ENCODE peak calls at places on chromosomes 3 and 15, in five cellular contexts. N, S, B, K and Y are unnamed samples.

GRCh38 chr3:52873433-52874159 is 23.8 kb downstream of the STIMATE start:
- DNase-seq in N (no peak), S (peak), B (peak), K (no peak), Y (no peak)

GRCh38 chr3:123595396-123595795 is 10.5 kb upstream of the HACD2 start:
- DNase-seq in N (no peak), S (no peak), B (no peak), K (no peak), Y (no peak)

GRCh38 chr3:167102071-167102470 is 278.0 kb downstream of the ZBBX start:
- DNase-seq in N (peak), S (peak), B (no peak), K (peak), Y (peak)

GRCh38 chr3:51710631-51711351 is 3.9 kb downstream of the GRM2 start:
- DNase-seq in N (peak), S (peak), B (peak), K (no peak), Y (no peak)

GRCh38 chr3:162643245-162643644 is 1146.6 kb downstream of the OTOL1 start:
- DNase-seq in N (no peak), S (no peak), B (peak), K (no peak), Y (no peak)

GRCh38 chr3:18122264-18122663 is 302.9 kb downstream of the SATB1 start:
- DNase-seq in N (no peak), S (no peak), B (peak), K (no peak), Y (no peak)

GRCh38 chr3:169310190-169310918 is 353.2 kb downstream of the MECOM start:
- DNase-seq in N (no peak), S (peak), B (no peak), K (no peak), Y (no peak)

GRCh38 chr15:76060098-76060989 is 559 bp downstream of the TMEM266 start:
- DNase-seq in N (no peak), S (no peak), B (no peak), K (no peak), Y (peak)

GRCh38 chr15:89115547-89115946 is 27.3 kb downstream of the ABHD2 start:
- DNase-seq in N (no peak), S (peak), B (no peak), K (no peak), Y (peak)

GRCh38 chr15:64205202-64205601 is 42.4 kb upstream of the PPIB start:
- DNase-seq in N (no peak), S (no peak), B (no peak), K (no peak), Y (no peak)

GRCh38 chr3:138881233-138881632 is 46.5 kb upstream of the PIK3CB start:
- DNase-seq in N (no peak), S (no peak), B (no peak), K (no peak), Y (no peak)

GRCh38 chr15:63232943-63233342 is 43.5 kb downstream of the RAB8B start:
- DNase-seq in N (no peak), S (no peak), B (peak), K (no peak), Y (no peak)

GRCh38 chr15:73572296-73572695 is 60.9 kb downstream of the NPTN start:
- DNase-seq in N (no peak), S (no peak), B (no peak), K (no peak), Y (no peak)

GRCh38 chr3:20574746-20575145 is 388.7 kb upstream of the SGO1 start:
- DNase-seq in N (no peak), S (peak), B (peak), K (no peak), Y (no peak)

GRCh38 chr3:183911763-183912506 is 27.3 kb upstream of the PARL start:
- DNase-seq in N (no peak), S (no peak), B (peak), K (no peak), Y (no peak)

GRCh38 chr3:128949158-128949557 is 44.7 kb downstream of the CFAP92 start:
- DNase-seq in N (no peak), S (no peak), B (no peak), K (no peak), Y (no peak)

GRCh38 chr3:187026321-187026678 is 96.0 kb downstream of the ST6GAL1 start:
- DNase-seq in N (no peak), S (no peak), B (no peak), K (no peak), Y (no peak)
- H3K9ac ChIP-seq in N (no peak), S (no peak), B (no peak), K (no peak), Y (no peak)

GRCh38 chr15:60708684-60709083 is 229.7 kb upstream of the ICE2 start:
- DNase-seq in N (no peak), S (no peak), B (peak), K (no peak), Y (no peak)
- TF ChIP-seq EZH2phosphoT487 in N (no peak), S (no peak), B (no peak), K (no peak), Y (no peak)

GRCh38 chr3:41881233-41881821 is 80.6 kb downstream of the ULK4 start:
- DNase-seq in N (peak), S (peak), B (peak), K (no peak), Y (peak)

GRCh38 chr3:41880387-41880786 is 81.5 kb downstream of the ULK4 start:
- DNase-seq in N (no peak), S (no peak), B (no peak), K (no peak), Y (no peak)
- H2AFZ ChIP-seq in N (no peak), S (no peak), B (no peak), K (no peak), Y (no peak)

GRCh38 chr15:41780727-41781126 is 6.4 kb downstream of the MAPKBP1 start:
- DNase-seq in N (no peak), S (no peak), B (no peak), K (no peak), Y (no peak)

GRCh38 chr15:41782486-41783271 is 8.4 kb downstream of the MAPKBP1 start:
- DNase-seq in N (peak), S (no peak), B (no peak), K (no peak), Y (no peak)

GRCh38 chr15:41780266-41780665 is 6.0 kb downstream of the MAPKBP1 start:
- DNase-seq in N (no peak), S (no peak), B (no peak), K (no peak), Y (no peak)

GRCh38 chr15:41779662-41780157 is 5.4 kb downstream of the MAPKBP1 start:
- DNase-seq in N (no peak), S (no peak), B (peak), K (no peak), Y (peak)

DNA sequence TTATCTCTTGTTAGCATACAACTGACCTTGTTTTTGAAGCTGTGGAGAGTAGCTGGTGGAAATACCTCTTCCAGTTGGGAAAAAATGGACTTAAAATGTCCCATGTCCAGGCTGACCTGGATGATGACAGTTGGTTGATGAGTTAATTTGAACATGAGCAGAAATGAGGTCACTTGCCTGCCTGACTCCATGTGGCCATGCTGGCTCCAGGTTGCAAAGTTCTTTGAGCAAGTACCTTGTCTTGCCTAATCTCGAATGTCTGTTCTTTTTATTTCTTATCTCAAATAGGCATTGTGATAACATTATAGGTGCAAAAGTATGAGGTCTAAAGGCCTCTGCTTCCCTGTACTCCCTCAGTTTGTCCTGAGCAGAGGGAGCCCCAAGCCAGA is 9.0 kb downstream of the MAPKBP1 start:
- DNase-seq in N (no peak), S (no peak), B (no peak), K (no peak), Y (no peak)
- H3K9ac ChIP-seq in N (no peak), S (no peak), B (no peak), K (no peak), Y (no peak)

GRCh38 chr15:77527164-77527778 is 105.4 kb downstream of the LINGO1 start:
- DNase-seq in N (peak), S (peak), B (no peak), K (no peak), Y (no peak)
- TF ChIP-seq EZH2phosphoT487 in N (no peak), S (no peak), B (no peak), K (no peak), Y (no peak)